ENCODE peak calls at places on chromosome 18, in seven cellular contexts. D, U, B, L, W, I and E are unnamed samples.
A peak's percentile ranks its signal among the peaks of the same experiment; 100 is the strongest.

GRCh38 chr18:63850010-63850409 is 37.5 kb upstream of the SERPINB2 start:
- DNase-seq in D (peak; percentile 21), U (peak; percentile 15), B (no peak), L (no peak), W (peak; percentile 39), I (peak; percentile 38), E (peak; percentile 84)

GRCh38 chr18:49730951-49731391 is 82.4 kb downstream of the ACAA2 start:
- DNase-seq in D (no peak), U (no peak), B (no peak), L (no peak), W (no peak), I (no peak), E (no peak)

GRCh38 chr18:49944681-49945080 is 131.3 kb upstream of the ACAA2 start:
- DNase-seq in D (no peak), U (no peak), B (no peak), L (no peak), W (peak; percentile 2), I (no peak), E (peak; percentile 11)

GRCh38 chr18:67192535-67192934 is 324.0 kb downstream of the DSEL start:
- DNase-seq in D (no peak), U (no peak), B (no peak), L (no peak), W (no peak), I (no peak), E (no peak)

GRCh38 chr18:24126155-24126947 is 12.5 kb upstream of the CABYR start:
- DNase-seq in D (no peak), U (no peak), B (no peak), L (no peak), W (no peak), I (no peak), E (no peak)

GRCh38 chr18:32372381-32373061 is 98.2 kb downstream of the GAREM1 start:
- DNase-seq in D (no peak), U (no peak), B (no peak), L (peak; percentile 86), W (no peak), I (peak; percentile 31), E (peak; percentile 99)

GRCh38 chr18:48375150-48375790 is 33.9 kb downstream of the ZBTB7C start:
- DNase-seq in D (no peak), U (peak; percentile 1), B (no peak), L (no peak), W (no peak), I (no peak), E (peak; percentile 49)

GRCh38 chr18:24060644-24061043 is 46.1 kb downstream of the TTC39C start:
- DNase-seq in D (no peak), U (no peak), B (no peak), L (no peak), W (peak; percentile 29), I (no peak), E (no peak)

GRCh38 chr18:68848242-68848641 is 50.4 kb downstream of the CCDC102B start:
- DNase-seq in D (no peak), U (no peak), B (no peak), L (no peak), W (no peak), I (no peak), E (no peak)

GRCh38 chr18:68843467-68844089 is 45.7 kb downstream of the CCDC102B start:
- DNase-seq in D (no peak), U (no peak), B (no peak), L (no peak), W (peak; percentile 31), I (no peak), E (no peak)

DNA sequence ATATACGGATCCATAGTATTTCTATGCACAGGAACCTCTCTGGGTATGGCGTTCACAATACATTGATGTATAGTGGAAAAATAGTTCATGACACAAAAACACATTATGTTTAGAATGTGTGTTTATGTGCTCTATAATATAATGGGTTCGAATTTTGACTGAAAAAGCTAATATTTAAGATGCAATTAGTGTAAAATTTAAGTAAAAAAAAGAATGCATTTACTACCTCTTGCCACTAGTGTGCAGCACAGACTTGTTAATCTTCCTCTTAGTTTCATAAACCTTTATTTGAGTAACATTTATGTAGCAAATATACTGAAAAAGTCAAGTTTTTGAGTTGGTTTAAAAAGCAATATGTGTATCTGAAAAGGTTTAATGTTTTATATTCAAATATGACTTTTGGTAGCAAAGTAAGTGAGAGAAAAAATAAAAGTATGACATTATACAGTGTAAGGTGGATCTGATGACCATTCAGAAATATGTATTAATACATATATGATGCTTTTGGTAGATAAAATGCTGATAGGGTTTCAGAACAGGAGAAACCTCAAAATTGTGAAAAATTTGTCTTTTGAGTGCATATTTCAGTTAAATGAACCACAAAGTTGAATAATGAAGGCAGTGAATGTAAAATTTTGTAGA is 49.5 kb downstream of the CCDC102B start:
- DNase-seq in D (no peak), U (no peak), B (no peak), L (no peak), W (peak; percentile 75), I (no peak), E (peak; percentile 51)
- TF ChIP-seq CTCF in D (peak; percentile 48), U (peak; percentile 25), B (peak; percentile 70), L (no peak), W (peak; percentile 70), I (peak; percentile 83), E (peak; percentile 58)

GRCh38 chr18:45837283-45838070 is 12.0 kb downstream of the SIGLEC15 start:
- DNase-seq in D (no peak), U (peak; percentile 49), B (no peak), L (peak; percentile 55), W (peak; percentile 66), I (no peak), E (peak; percentile 67)
- TF ChIP-seq CTCF in D (peak; percentile 24), U (no peak), B (no peak), L (no peak), W (no peak), I (no peak), E (no peak)

GRCh38 chr18:9362869-9363268 is 28.3 kb downstream of the TWSG1 start:
- DNase-seq in D (no peak), U (no peak), B (no peak), L (no peak), W (no peak), I (peak; percentile 58), E (peak; percentile 28)

GRCh38 chr18:9366126-9366714 is 31.6 kb downstream of the TWSG1 start:
- DNase-seq in D (peak; percentile 44), U (peak; percentile 30), B (no peak), L (peak; percentile 43), W (peak; percentile 62), I (peak; percentile 79), E (peak; percentile 89)

GRCh38 chr18:9361191-9361590 is 26.6 kb downstream of the TWSG1 start:
- DNase-seq in D (no peak), U (no peak), B (no peak), L (no peak), W (no peak), I (no peak), E (no peak)

GRCh38 chr18:9364242-9364641 is 29.7 kb downstream of the TWSG1 start:
- DNase-seq in D (no peak), U (no peak), B (no peak), L (no peak), W (no peak), I (peak; percentile 60), E (peak; percentile 78)

GRCh38 chr18:9365406-9365805 is 30.8 kb downstream of the TWSG1 start:
- DNase-seq in D (no peak), U (no peak), B (no peak), L (no peak), W (no peak), I (no peak), E (peak; percentile 31)
- TF ChIP-seq CTCF in D (no peak), U (no peak), B (no peak), L (no peak), W (no peak), I (no peak), E (no peak)

GRCh38 chr18:58334061-58334460 is 290.0 kb downstream of the NEDD4L start:
- DNase-seq in D (no peak), U (no peak), B (no peak), L (no peak), W (no peak), I (no peak), E (no peak)

GRCh38 chr18:58337285-58337684 is 291.6 kb downstream of the ALPK2 start:
- DNase-seq in D (no peak), U (no peak), B (no peak), L (no peak), W (no peak), I (no peak), E (no peak)

GRCh38 chr18:58335223-58335622 is 291.2 kb downstream of the NEDD4L start:
- DNase-seq in D (no peak), U (no peak), B (no peak), L (no peak), W (no peak), I (no peak), E (no peak)

GRCh38 chr18:58336605-58337004 is 292.3 kb downstream of the ALPK2 start:
- DNase-seq in D (no peak), U (no peak), B (no peak), L (no peak), W (no peak), I (no peak), E (peak; percentile 35)

DNA sequence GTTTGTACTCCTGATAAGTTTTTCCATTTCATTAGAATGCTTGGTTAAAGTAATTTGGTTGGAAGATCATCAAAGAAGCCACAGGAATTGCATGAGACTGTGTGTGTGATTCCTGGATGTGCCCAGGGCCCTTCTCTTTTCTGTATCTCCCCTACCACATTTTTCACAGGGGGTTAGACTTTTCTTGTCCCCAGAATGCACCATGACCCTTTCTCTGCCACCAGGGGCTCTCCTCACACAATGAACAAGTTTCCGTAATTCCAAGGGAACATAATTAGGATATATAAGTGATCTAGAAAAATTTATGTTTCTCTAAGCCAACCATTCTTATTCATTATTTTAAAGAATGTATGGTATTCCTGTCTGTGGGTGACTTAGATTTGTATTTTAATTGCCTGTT is 291.8 kb downstream of the NEDD4L start:
- DNase-seq in D (no peak), U (no peak), B (no peak), L (no peak), W (no peak), I (no peak), E (no peak)
- TF ChIP-seq CTCF in D (peak; percentile 23), U (no peak), B (no peak), L (no peak), W (peak; percentile 21), I (no peak), E (no peak)